ENCODE peak calls at places on chromosomes 4 and X, in eight cellular contexts. T is right lobe of liver; O is foreskin fibroblast; H is naive thymus-derived CD4-positive, alpha-beta T cell; K is progenitor cell of endocrine pancreas; Z is psoas muscle; C is renal cortical epithelial cell; V is cardiac muscle cell. D is an unnamed sample.

GRCh38 chrX:135327299-135327698 is 18.0 kb downstream of the ETDC start:
- DNase-seq in C (peak; percentile 76), V (no peak), H (no peak), K (no peak), O (peak; percentile 88), Z (no peak), T (no peak), D (no peak)

GRCh38 chrX:143788265-143788664 is 67.7 kb upstream of the SPANXN2 start:
- DNase-seq in H (no peak), V (peak; percentile 34), T (no peak), K (no peak), O (no peak), C (peak; percentile 39), Z (no peak), D (no peak)

GRCh38 chrX:18290200-18290599 is 64.3 kb downstream of the SCML2 start:
- DNase-seq in T (no peak), O (peak; percentile 5), H (no peak), V (no peak), K (no peak), C (no peak), Z (no peak), D (no peak)

GRCh38 chr4:15457401-15458201 is 12.1 kb upstream of the CC2D2A start:
- DNase-seq in Z (no peak), K (no peak), H (no peak), C (peak; percentile 67), O (peak; percentile 77), T (no peak), V (peak; percentile 64), D (peak; percentile 5)

GRCh38 chr4:3708103-3708510 is 58.1 kb upstream of the ADRA2C start:
- DNase-seq in T (peak; percentile 42), C (no peak), O (peak; percentile 22), K (no peak), H (no peak), V (no peak), Z (no peak), D (no peak)

GRCh38 chr4:14168919-14169318 is 541.4 kb upstream of the BOD1L1 start:
- DNase-seq in C (peak; percentile 98), H (no peak), K (no peak), O (peak; percentile 98), V (peak; percentile 30), T (peak; percentile 63), Z (no peak), D (no peak)

GRCh38 chr4:118723369-118723768 is 38.2 kb downstream of the METTL14 start:
- DNase-seq in O (no peak), T (no peak), K (no peak), Z (no peak), V (no peak), C (no peak), H (no peak), D (no peak)

GRCh38 chr4:70903282-70903603 is 1.1 kb downstream of the MOB1B start:
- DNase-seq in V (peak; percentile 18), O (peak; percentile 45), C (peak; percentile 26), H (no peak), K (no peak), T (no peak), Z (no peak), D (no peak)

GRCh38 chr4:3221996-3222395 is 27.0 kb upstream of the MSANTD1 start:
- DNase-seq in O (no peak), K (no peak), H (no peak), C (no peak), T (peak; percentile 43), Z (peak; percentile 75), V (no peak), D (no peak)

D was measured in NCI-H2227 treated with DMSO at 0.1 percent for 48 hours.